ENCODE peak calls at places on chromosomes 16 and 17, in five cellular contexts. E, J, T, Y and A are unnamed samples.

GRCh38 chr16:12674096-12674495 is 129.6 kb downstream of the CPPED1 start:
- DNase-seq in T (no peak), J (peak), Y (no peak), E (peak), A (no peak)

GRCh38 chr17:46839211-46839610 is 12.2 kb upstream of the WNT9B start:
- DNase-seq in E (no peak), Y (no peak), J (no peak), T (no peak), A (no peak)

GRCh38 chr17:46191332-46192210 is 1.7 kb downstream of the KANSL1 start:
- DNase-seq in E (peak), J (no peak), Y (peak), T (peak), A (peak)

GRCh38 chr17:75073618-75074047 is 14.1 kb upstream of the SLC16A5 start:
- DNase-seq in T (no peak), J (no peak), E (peak), Y (no peak), A (no peak)

GRCh38 chr17:51046527-51047384 is 73.9 kb downstream of the SPAG9 start:
- DNase-seq in J (peak), T (peak), E (peak), Y (peak), A (peak)

GRCh38 chr17:81859906-81860755 is at the start of gene P4HB:
- DNase-seq in E (no peak), J (no peak), T (no peak), Y (no peak), A (no peak)

GRCh38 chr17:51056813-51057510 is 63.7 kb downstream of the SPAG9 start:
- DNase-seq in J (peak), E (peak), Y (peak), T (peak), A (peak)

GRCh38 chr16:27365142-27366089 is 36.6 kb upstream of the IL21R start:
- DNase-seq in T (peak), J (peak), Y (no peak), E (peak), A (no peak)

GRCh38 chr17:320139-320538 is 32.5 kb downstream of the RPH3AL start:
- DNase-seq in J (peak), Y (no peak), T (no peak), E (no peak), A (no peak)

GRCh38 chr17:4950075-4950756 is 703 bp upstream of the ENO3 start:
- DNase-seq in J (no peak), T (peak), E (no peak), Y (no peak), A (peak)

GRCh38 chr17:16215002-16215272 is 397 bp downstream of the NCOR1 start:
- DNase-seq in E (peak), Y (no peak), J (no peak), T (peak), A (peak)

GRCh38 chr16:53022374-53022773 is 30.3 kb downstream of the CHD9NB start:
- DNase-seq in T (peak), E (peak), Y (peak), J (peak), A (peak)

GRCh38 chr16:12420661-12421209 is 383.0 kb downstream of the CPPED1 start:
- DNase-seq in J (no peak), Y (no peak), T (peak), E (no peak), A (no peak)

GRCh38 chr16:8519179-8519578 is 71.1 kb downstream of the TMEM114 start:
- DNase-seq in J (no peak), Y (no peak), T (no peak), E (no peak), A (no peak)

GRCh38 chr17:78337244-78338109 is 22.4 kb downstream of the SOCS3 start:
- DNase-seq in Y (no peak), T (peak), J (peak), E (peak), A (peak)

GRCh38 chr17:16968786-16969185 is 3.1 kb downstream of the TNFRSF13B start:
- DNase-seq in T (no peak), J (no peak), Y (no peak), E (no peak), A (no peak)

GRCh38 chr17:49365667-49366066 is 3.6 kb upstream of the ZNF652 start:
- DNase-seq in J (no peak), E (peak), Y (no peak), T (peak), A (peak)

GRCh38 chr16:16175296-16175695 is 48.0 kb downstream of the ABCC6 start:
- DNase-seq in J (no peak), Y (no peak), T (no peak), E (peak), A (no peak)

GRCh38 chr17:50856431-50856830 is 9.7 kb downstream of the TOB1 start:
- DNase-seq in E (no peak), Y (no peak), T (no peak), J (no peak), A (no peak)

GRCh38 chr17:48576479-48577309 is 1.5 kb downstream of the HOXB4 start:
- DNase-seq in T (no peak), E (peak), Y (no peak), J (peak), A (no peak)

GRCh38 chr17:14133104-14133503 is 63.8 kb downstream of the COX10 start:
- DNase-seq in Y (no peak), T (no peak), J (no peak), E (no peak), A (no peak)

GRCh38 chr16:67663151-67663876 is 2.6 kb downstream of the PARD6A start:
- DNase-seq in J (no peak), E (peak), T (peak), Y (no peak), A (peak)

GRCh38 chr16:23729503-23730424 is 16.7 kb upstream of the ERN2 start:
- DNase-seq in T (peak), Y (no peak), E (no peak), J (peak), A (peak)

GRCh38 chr16:62194828-62195227 is 158.6 kb upstream of the CDH8 start:
- DNase-seq in T (no peak), E (no peak), Y (no peak), J (no peak), A (no peak)

GRCh38 chr16:4987580-4988374 is 29.6 kb downstream of the SEC14L5 start:
- DNase-seq in E (no peak), Y (no peak), T (peak), J (no peak), A (peak)

GRCh38 chr17:75128694-75129505 is 2.6 kb downstream of the NT5C start:
- DNase-seq in Y (no peak), J (no peak), E (no peak), T (no peak), A (peak)

GRCh38 chr16:21277045-21277926 is 804 bp downstream of the CRYM start:
- DNase-seq in T (no peak), E (no peak), J (no peak), Y (no peak), A (no peak)

GRCh38 chr17:64262422-64263260 is at the start of gene TEX2:
- DNase-seq in E (peak), Y (no peak), T (no peak), J (no peak), A (peak)

GRCh38 chr17:30897311-30897710 is 8.7 kb downstream of the TEFM start:
- DNase-seq in T (no peak), Y (no peak), J (no peak), E (no peak), A (no peak)

GRCh38 chr17:42484304-42484703 is 25.6 kb downstream of the ATP6V0A1 start:
- DNase-seq in J (no peak), E (no peak), T (no peak), Y (no peak), A (no peak)

GRCh38 chr17:50049636-50050035 is 6.3 kb upstream of the ITGA3 start:
- DNase-seq in E (no peak), J (no peak), Y (no peak), T (no peak), A (peak)

GRCh38 chr17:60102632-60103047 is 23.9 kb upstream of the HEATR6 start:
- DNase-seq in J (peak), E (peak), T (no peak), Y (no peak), A (no peak)

GRCh38 chr17:33642002-33642401 is 348.9 kb upstream of the ASIC2 start:
- DNase-seq in J (no peak), Y (no peak), T (peak), E (no peak), A (peak)

GRCh38 chr16:66926171-66926570 is 836 bp upstream of the RRAD start:
- DNase-seq in Y (no peak), E (peak), J (no peak), T (no peak), A (no peak)

GRCh38 chr17:21125862-21126261 is 902 bp upstream of the DHRS7B start:
- DNase-seq in E (no peak), Y (no peak), J (no peak), T (no peak), A (no peak)

DNA sequence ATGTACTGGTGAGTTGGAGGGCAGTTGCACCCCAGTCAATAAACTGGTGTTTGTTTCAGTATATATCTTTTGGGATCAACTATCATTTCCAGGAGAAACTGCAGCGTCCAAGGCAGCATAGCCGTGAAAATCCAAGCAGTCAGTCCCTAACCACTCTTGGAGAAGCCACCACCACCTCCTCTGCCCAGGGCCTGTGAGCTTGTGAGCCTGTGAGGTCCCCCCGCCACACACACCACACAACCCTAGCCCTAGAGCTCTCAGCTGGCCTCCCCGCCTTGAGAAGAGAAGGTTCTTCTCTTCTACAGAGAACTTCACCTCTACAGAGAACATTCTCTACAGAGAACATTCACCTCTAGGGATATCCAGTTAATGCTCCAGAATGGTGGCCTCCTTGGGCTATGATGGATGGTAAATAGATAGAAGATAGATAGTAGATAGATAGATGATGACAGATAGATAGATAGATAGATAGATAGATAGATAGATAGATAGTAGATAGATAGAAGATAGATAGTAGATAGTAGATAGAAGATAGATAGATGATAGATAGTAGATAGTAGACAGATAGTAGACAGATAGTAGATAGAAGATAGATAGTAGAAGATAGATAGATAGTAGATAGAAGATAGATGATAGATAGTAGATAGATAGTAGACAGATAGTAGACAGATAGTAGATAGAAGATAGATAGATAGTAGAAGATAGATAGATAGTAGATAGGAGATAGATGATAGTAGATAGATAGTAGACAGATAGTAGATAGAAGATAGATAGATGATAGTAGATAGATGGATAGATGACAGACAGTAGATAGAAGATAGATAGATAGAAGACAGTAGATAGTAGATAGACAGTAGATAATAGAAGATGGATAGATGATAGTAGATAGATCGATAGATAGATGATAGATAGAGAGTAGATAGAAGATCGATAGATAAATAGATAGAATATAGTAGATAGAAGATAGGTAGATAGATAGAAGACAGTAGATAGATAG is 13.7 kb downstream of the ALOX15B start:
- DNase-seq in E (no peak), T (no peak), Y (no peak), J (no peak), A (no peak)
- H4K8ac ChIP-seq in E (no peak), T (no peak), Y (no peak), J (no peak), A (no peak)

GRCh38 chr17:38587193-38587592 is 18.6 kb downstream of the SRCIN1 start:
- DNase-seq in Y (no peak), T (no peak), J (no peak), E (no peak), A (no peak)
- H4K8ac ChIP-seq in Y (no peak), T (no peak), J (no peak), E (no peak), A (no peak)

DNA sequence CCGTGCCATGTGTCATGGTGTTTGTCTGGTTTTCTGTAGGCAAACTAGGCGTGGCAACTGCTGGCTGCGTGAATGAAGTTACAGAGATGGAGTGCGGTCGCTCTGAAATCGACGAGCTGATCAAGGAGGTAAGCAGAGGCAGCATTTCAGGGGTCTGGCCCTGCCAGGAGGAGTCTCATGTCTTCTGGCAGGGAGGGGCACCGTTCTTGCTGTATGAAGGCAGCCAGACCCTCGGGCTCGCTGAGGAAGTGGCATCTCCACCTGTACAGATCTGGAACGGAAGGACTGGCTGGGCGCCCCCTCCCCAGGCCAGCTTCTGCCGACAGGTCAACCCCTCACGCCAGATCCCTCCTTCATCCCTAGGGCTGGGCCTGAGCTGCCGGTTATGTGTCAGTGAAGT is 12.6 kb downstream of the IRF8 start:
- DNase-seq in J (no peak), T (no peak), E (no peak), Y (no peak), A (no peak)
- H4K8ac ChIP-seq in J (no peak), T (no peak), E (no peak), Y (no peak), A (no peak)

DNA sequence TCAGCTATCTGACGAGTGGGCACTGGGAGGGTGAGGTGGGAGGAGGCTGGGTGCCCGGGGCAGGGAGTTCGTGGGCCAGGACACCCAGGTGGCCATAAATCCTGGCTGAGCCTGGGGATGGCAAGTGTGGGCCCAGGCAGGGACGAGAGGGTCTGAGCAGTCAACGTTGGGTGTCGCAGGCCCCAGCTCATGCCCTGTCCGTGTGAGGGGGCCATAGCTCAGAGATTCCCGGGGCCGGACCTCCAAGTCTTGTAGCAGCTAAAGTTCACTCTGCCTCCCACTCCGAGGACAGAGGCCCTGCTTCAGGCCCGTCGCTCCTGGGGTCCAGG is 34.4 kb downstream of the CTU2 start:
- DNase-seq in Y (no peak), T (no peak), E (no peak), J (no peak), A (no peak)
- H4K8ac ChIP-seq in Y (peak), T (no peak), E (no peak), J (no peak), A (no peak)

GRCh38 chr17:40493697-40494096 is 7.7 kb downstream of the TNS4 start:
- DNase-seq in J (no peak), Y (no peak), E (no peak), T (no peak), A (no peak)

GRCh38 chr17:40491486-40491885 is 9.9 kb downstream of the TNS4 start:
- DNase-seq in Y (no peak), J (no peak), T (peak), E (no peak), A (peak)

GRCh38 chr17:40487371-40488020 is 13.9 kb downstream of the TNS4 start:
- DNase-seq in T (no peak), J (no peak), E (no peak), Y (no peak), A (no peak)

GRCh38 chr17:40490982-40491381 is 10.4 kb downstream of the TNS4 start:
- DNase-seq in T (no peak), J (no peak), E (no peak), Y (no peak), A (no peak)

DNA sequence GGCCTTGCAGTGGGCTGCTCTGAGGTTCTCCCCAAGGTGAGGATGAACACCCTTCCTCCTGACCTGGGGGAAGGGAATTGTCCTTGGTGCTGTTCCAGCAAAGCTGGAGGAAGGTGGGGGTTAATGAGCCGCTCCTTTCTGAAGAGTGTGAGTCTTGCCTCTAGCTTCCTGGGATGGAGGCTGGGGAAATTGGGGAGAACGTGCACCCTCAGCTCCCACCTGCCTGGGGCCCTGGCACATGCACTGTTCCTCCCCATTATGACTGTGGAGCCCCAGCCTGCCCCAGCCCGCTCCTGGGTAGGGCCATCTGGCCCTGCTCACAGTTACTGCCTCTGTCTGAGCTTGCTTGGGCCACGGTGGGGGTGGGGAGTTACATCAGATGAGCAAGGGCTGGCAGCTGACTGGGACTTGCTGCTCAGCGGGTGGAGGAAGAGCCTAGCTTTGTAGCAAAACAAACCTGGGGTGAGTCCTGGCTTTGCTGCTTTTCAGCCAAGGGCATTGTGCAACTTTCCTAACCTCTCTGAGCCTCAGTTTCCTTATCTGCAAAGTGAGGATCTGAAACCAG is 11.1 kb downstream of the TNS4 start:
- DNase-seq in E (peak), Y (no peak), J (peak), T (peak), A (peak)
- H4K8ac ChIP-seq in E (peak), Y (no peak), J (peak), T (no peak), A (no peak)

GRCh38 chr16:50985733-50986132 is 165.3 kb downstream of the SALL1 start:
- DNase-seq in Y (no peak), E (no peak), J (no peak), T (no peak), A (no peak)
- H4K8ac ChIP-seq in Y (no peak), E (no peak), J (no peak), T (no peak), A (no peak)

GRCh38 chr17:67461876-67462275 is 84.8 kb downstream of the PITPNC1 start:
- DNase-seq in Y (no peak), T (no peak), J (no peak), E (no peak), A (no peak)

GRCh38 chr17:67461228-67461780 is 84.2 kb downstream of the PITPNC1 start:
- DNase-seq in T (no peak), J (no peak), Y (no peak), E (no peak), A (peak)

GRCh38 chr17:67456889-67457288 is 79.8 kb downstream of the PITPNC1 start:
- DNase-seq in Y (no peak), T (no peak), E (no peak), J (no peak), A (no peak)

GRCh38 chr17:67458203-67458602 is 81.1 kb downstream of the PITPNC1 start:
- DNase-seq in E (no peak), Y (no peak), T (no peak), J (no peak), A (no peak)

DNA sequence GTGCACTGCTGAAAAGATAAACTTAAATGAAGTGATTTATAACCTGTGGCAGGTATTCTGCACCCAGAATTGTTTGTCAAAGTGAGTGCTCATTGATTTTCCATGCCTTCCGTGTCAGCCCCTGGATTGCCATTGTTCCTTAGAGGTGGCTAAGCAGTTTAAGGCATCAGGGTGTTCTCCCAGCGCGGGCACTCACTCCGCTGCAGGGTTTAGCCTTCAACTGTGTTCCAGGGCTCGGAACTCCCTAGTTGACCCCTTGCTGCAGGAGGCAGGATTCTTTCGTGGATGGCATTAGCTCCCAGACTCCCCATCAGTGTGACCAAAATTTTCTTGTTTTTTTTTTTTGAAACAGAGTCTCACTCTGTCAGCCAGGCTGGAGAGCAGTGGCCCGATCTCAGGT is 83.0 kb downstream of the PITPNC1 start:
- DNase-seq in J (no peak), T (no peak), Y (no peak), E (no peak), A (no peak)
- H4K8ac ChIP-seq in J (no peak), T (no peak), Y (no peak), E (no peak), A (no peak)

DNA sequence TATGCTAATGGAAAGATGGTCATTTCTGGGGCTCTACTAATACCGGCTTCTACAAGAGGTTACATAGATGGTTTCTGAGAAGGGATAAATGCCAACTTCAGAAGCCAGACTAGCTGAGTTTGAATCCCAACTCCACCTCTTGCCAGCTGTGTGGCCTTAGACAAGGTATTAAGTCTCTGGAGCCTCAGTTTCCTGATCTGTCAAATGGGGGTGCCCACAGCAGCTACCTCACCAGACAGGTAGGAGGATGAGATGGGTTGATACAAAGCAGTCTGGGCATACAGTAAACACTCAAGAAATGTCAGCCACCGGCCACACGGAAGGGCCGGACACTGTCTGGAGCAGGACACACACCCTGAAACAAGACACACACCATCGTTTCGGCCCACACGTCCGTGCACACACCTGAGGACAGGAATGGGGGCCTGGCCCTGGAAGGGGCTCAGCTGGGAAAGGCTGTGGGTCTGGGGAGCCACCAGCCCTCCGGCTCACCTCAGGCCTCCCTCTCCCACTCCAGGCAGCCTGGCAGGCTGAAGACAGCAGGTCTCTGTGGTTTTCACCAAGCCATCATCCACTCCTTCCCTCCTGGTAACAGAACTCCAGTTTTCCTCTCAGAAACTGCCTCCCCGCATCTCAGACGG is 5.5 kb downstream of the KNOP1 start:
- DNase-seq in J (no peak), T (no peak), E (no peak), Y (no peak), A (no peak)
- H4K8ac ChIP-seq in J (no peak), T (no peak), E (no peak), Y (no peak), A (no peak)

GRCh38 chr17:39209317-39210092 is 9.4 kb downstream of the RPL19 start:
- DNase-seq in E (peak), Y (no peak), J (peak), T (peak), A (peak)
- H4K8ac ChIP-seq in E (peak), Y (peak), J (peak), T (no peak), A (no peak)